ENCODE peak calls at places on chromosomes 11 and 22, in ten cellular contexts. M, W, F, G, E, Y, A, T, I and B are unnamed samples.

GRCh38 chr11:14703731-14704130 is 60.1 kb downstream of the PDE3B start:
- DNase-seq in M (no peak), W (no peak), F (no peak), G (no peak), E (no peak), Y (no peak), A (peak; percentile 2), T (no peak), I (no peak), B (no peak)

GRCh38 chr11:59692915-59693314 is 20.7 kb downstream of the OR10V1 start:
- DNase-seq in M (no peak), W (no peak), F (no peak), G (no peak), E (no peak), Y (no peak), A (no peak), T (no peak), I (no peak), B (no peak)

GRCh38 chr11:65780770-65781151 is at the start of gene AP5B1:
- DNase-seq in M (peak; percentile 83), W (peak; percentile 83), F (peak; percentile 41), G (peak; percentile 90), E (peak; percentile 90), Y (peak; percentile 83), A (peak; percentile 33), T (peak; percentile 72), I (no peak), B (peak; percentile 77)

GRCh38 chr11:124198852-124199389 is 15.8 kb downstream of the OR10D3 start:
- DNase-seq in M (no peak), W (no peak), F (no peak), G (no peak), E (no peak), Y (no peak), A (no peak), T (no peak), I (no peak), B (no peak)

GRCh38 chr22:29954203-29954855 is 71.4 kb downstream of the MTMR3 start:
- DNase-seq in M (no peak), W (no peak), F (no peak), G (no peak), E (no peak), Y (no peak), A (no peak), T (no peak), I (no peak), B (no peak)

GRCh38 chr11:762421-763072 is 14.7 kb downstream of the GATD1 start:
- DNase-seq in M (peak; percentile 83), W (peak; percentile 58), F (peak; percentile 74), G (no peak), E (peak; percentile 72), Y (peak; percentile 52), A (peak; percentile 78), T (no peak), I (no peak), B (peak; percentile 38)

GRCh38 chr11:115112779-115113178 is 391.4 kb downstream of the CADM1 start:
- DNase-seq in M (no peak), W (no peak), F (no peak), G (no peak), E (no peak), Y (no peak), A (no peak), T (no peak), I (no peak), B (no peak)

GRCh38 chr11:34609187-34609751 is 11.6 kb upstream of the EHF start:
- DNase-seq in M (no peak), W (no peak), F (no peak), G (no peak), E (no peak), Y (no peak), A (no peak), T (no peak), I (no peak), B (no peak)

GRCh38 chr11:29448246-29448877 is 568.5 kb downstream of the KCNA4 start:
- DNase-seq in M (no peak), W (peak; percentile 19), F (peak; percentile 25), G (no peak), E (no peak), Y (no peak), A (peak; percentile 5), T (no peak), I (no peak), B (no peak)

GRCh38 chr22:49550766-49551362 is 276.8 kb downstream of the BRD1 start:
- DNase-seq in M (no peak), W (no peak), F (no peak), G (peak; percentile 34), E (peak; percentile 31), Y (no peak), A (no peak), T (no peak), I (no peak), B (peak; percentile 19)

GRCh38 chr11:84564180-84564866 is 1062.8 kb downstream of the DLG2 start:
- DNase-seq in M (peak; percentile 15), W (peak; percentile 83), F (peak; percentile 44), G (no peak), E (peak; percentile 64), Y (peak; percentile 51), A (peak; percentile 46), T (no peak), I (peak; percentile 36), B (peak; percentile 19)

GRCh38 chr11:28704801-28705200 is 596.6 kb downstream of the METTL15 start:
- DNase-seq in M (no peak), W (no peak), F (no peak), G (no peak), E (no peak), Y (no peak), A (no peak), T (no peak), I (no peak), B (no peak)

GRCh38 chr22:31968022-31968421 is 23.7 kb downstream of the YWHAH start:
- DNase-seq in M (no peak), W (no peak), F (no peak), G (no peak), E (no peak), Y (no peak), A (no peak), T (no peak), I (no peak), B (no peak)

GRCh38 chr22:39240841-39241631 is 3.7 kb downstream of the PDGFB start:
- DNase-seq in M (peak; percentile 93), W (peak; percentile 94), F (no peak), G (no peak), E (no peak), Y (peak; percentile 73), A (no peak), T (peak; percentile 25), I (peak; percentile 36), B (peak; percentile 72)

GRCh38 chr22:20579273-20580120 is 72.1 kb downstream of the MED15 start:
- DNase-seq in M (no peak), W (no peak), F (no peak), G (no peak), E (no peak), Y (no peak), A (no peak), T (no peak), I (no peak), B (no peak)

GRCh38 chr22:20577549-20577975 is 70.2 kb downstream of the MED15 start:
- DNase-seq in M (no peak), W (no peak), F (no peak), G (no peak), E (no peak), Y (no peak), A (no peak), T (no peak), I (peak; percentile 28), B (no peak)

GRCh38 chr22:20580179-20580578 is 72.8 kb downstream of the MED15 start:
- DNase-seq in M (no peak), W (no peak), F (no peak), G (no peak), E (no peak), Y (no peak), A (no peak), T (no peak), I (no peak), B (no peak)

GRCh38 chr22:20578192-20578591 is 70.8 kb downstream of the MED15 start:
- DNase-seq in M (no peak), W (no peak), F (no peak), G (no peak), E (no peak), Y (no peak), A (no peak), T (no peak), I (no peak), B (no peak)

GRCh38 chr22:20578707-20579106 is 71.3 kb downstream of the MED15 start:
- DNase-seq in M (no peak), W (no peak), F (no peak), G (no peak), E (no peak), Y (no peak), A (no peak), T (no peak), I (no peak), B (no peak)
- H3K4me3 ChIP-seq in M (no peak overlapping the region), W (no peak overlapping the region), F (no peak overlapping the region), G (no peak overlapping the region), E (no peak overlapping the region), Y (no peak overlapping the region), A (no peak overlapping the region), T (no peak overlapping the region), I (no peak overlapping the region), B (no peak overlapping the region)

GRCh38 chr11:63503492-63503891 is 2.4 kb upstream of the LGALS12 start:
- DNase-seq in M (no peak), W (no peak), F (no peak), G (no peak), E (no peak), Y (no peak), A (no peak), T (no peak), I (no peak), B (no peak)
- H3K4me1 ChIP-seq in M (no peaks in the 10 kb centered on the region), W (peaks cover 7% of the 10 kb centered on the region), F (no peaks in the 10 kb centered on the region), G (peaks cover 17% of the 10 kb centered on the region), E (no peaks in the 10 kb centered on the region), Y (no peaks in the 10 kb centered on the region), A (no peaks in the 10 kb centered on the region), T (no peaks in the 10 kb centered on the region), I (peaks cover 22% of the 10 kb centered on the region), B (peaks cover 21% of the 10 kb centered on the region)

DNA sequence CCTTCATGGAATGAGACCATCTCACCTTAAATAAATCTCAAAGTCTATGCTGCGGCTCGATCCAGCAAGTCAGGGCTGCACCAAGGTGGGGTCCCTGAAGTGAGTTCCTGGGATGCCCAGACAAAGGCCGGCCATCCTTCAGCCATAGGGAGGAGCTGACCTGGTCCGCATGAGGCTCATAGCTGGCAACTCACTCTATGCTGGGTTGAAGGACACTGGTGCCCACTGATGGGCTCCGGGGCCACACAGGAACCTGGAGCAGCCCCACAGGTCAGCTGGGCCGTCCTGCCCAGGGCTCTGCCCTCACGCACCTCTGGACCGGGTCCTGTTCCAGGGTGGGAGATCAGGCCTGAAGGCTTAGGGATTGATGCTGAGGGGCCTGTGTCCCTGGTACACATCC is 1339.3 kb downstream of the TBC1D22A start:
- DNase-seq in M (no peak), W (no peak), F (no peak), G (no peak), E (peak; percentile 67), Y (no peak), A (no peak), T (no peak), I (no peak), B (no peak)
- H3K9me3 ChIP-seq in M (no peaks in the 10 kb centered on the region), W (no peaks in the 10 kb centered on the region), F (peaks cover 53% of the 10 kb centered on the region), G (no peaks in the 10 kb centered on the region), E (no peaks in the 10 kb centered on the region), Y (no peaks in the 10 kb centered on the region), A (no peaks in the 10 kb centered on the region), T (no peaks in the 10 kb centered on the region), I (no peaks in the 10 kb centered on the region), B (no peaks in the 10 kb centered on the region)

DNA sequence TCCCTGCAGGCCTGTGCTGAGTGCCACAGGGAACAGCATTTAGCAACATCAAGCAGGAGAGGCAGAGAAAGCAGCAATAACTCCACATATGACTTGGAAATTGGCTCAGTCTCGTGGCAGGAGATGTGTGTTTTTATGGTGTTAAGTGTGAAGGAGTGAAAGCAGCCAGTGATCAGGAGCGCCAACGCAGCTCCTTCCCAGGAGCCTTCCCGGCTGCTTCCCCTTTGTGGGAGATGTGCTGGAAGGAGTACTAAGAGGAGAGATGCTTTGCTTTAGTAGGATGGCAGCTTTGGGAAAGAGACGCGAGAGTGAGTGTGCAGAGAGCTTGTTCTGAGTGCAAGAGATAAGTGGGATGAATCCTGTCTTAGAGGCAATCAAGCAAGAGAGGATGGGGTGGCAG is 54.7 kb upstream of the KIRREL3 start:
- DNase-seq in M (no peak), W (no peak), F (no peak), G (no peak), E (no peak), Y (no peak), A (no peak), T (no peak), I (no peak), B (no peak)
- H3K4me3 ChIP-seq in M (no peak overlapping the region), W (no peak overlapping the region), F (no peak overlapping the region), G (no peak overlapping the region), E (no peak overlapping the region), Y (no peak overlapping the region), A (no peak overlapping the region), T (no peak overlapping the region), I (no peak overlapping the region), B (no peak overlapping the region)